ENCODE peak calls at places on chromosome 16, in nine cellular contexts. N is uterus, D is gastrocnemius medialis, Q is heart left ventricle, R is H54, T is endothelial cell of umbilical vein, V is Peyer's patch, S is transverse colon, C is breast epithelium. M is an unnamed sample.

GRCh38 chr16:5073279-5073629 is 1.6 kb downstream of the ALG1 start:
- DNase-seq in S (no peak), C (no peak), V (no peak), T (no peak), N (no peak), D (no peak), Q (no peak), R (no peak), M (no peak)

GRCh38 chr16:12453832-12454231 is 349.9 kb downstream of the CPPED1 start:
- DNase-seq in N (no peak), Q (no peak), D (no peak), C (no peak), T (peak; percentile 21), V (no peak), R (no peak), S (no peak), M (no peak)

GRCh38 chr16:3953728-3954410 is 73.4 kb upstream of the CREBBP start:
- DNase-seq in V (no peak), R (no peak), N (no peak), D (no peak), C (no peak), S (no peak), Q (no peak), T (no peak), M (no peak)

GRCh38 chr16:11554054-11554453 is 32.7 kb downstream of the LITAF start:
- DNase-seq in C (no peak), T (no peak), S (no peak), D (no peak), Q (no peak), N (no peak), V (no peak), R (no peak), M (no peak)

GRCh38 chr16:83717814-83718213 is 90.0 kb upstream of the HSBP1 start:
- DNase-seq in S (no peak), V (no peak), Q (no peak), T (peak; percentile 36), D (no peak), N (no peak), R (peak; percentile 35), C (no peak), M (peak; percentile 37)

GRCh38 chr16:48903054-48903453 is 293.1 kb upstream of the N4BP1 start:
- DNase-seq in Q (no peak), V (no peak), C (no peak), S (no peak), T (no peak), D (no peak), N (no peak), R (no peak), M (peak; percentile 24)

GRCh38 chr16:46962629-46963028 is 10.8 kb downstream of the DNAJA2 start:
- DNase-seq in D (no peak), T (no peak), V (no peak), C (no peak), Q (no peak), N (no peak), S (no peak), R (no peak), M (no peak)

GRCh38 chr16:1433756-1434155 is 2.9 kb downstream of the PERCC1 start:
- DNase-seq in R (no peak), S (no peak), T (no peak), C (no peak), D (no peak), V (no peak), Q (no peak), N (no peak), M (no peak)

GRCh38 chr16:54505479-54506247 is 219.1 kb upstream of the IRX3 start:
- DNase-seq in D (no peak), Q (no peak), T (peak; percentile 17), R (no peak), S (no peak), V (no peak), N (no peak), C (no peak), M (no peak)

GRCh38 chr16:75065149-75065807 is 51.3 kb downstream of the LDHD start:
- DNase-seq in N (no peak), C (no peak), V (no peak), Q (no peak), T (no peak), D (no peak), S (peak; percentile 53), R (no peak), M (no peak)

GRCh38 chr16:70523013-70523620 is at the start of gene COG4:
- DNase-seq in R (peak; percentile 67), V (peak; percentile 83), S (peak; percentile 89), T (no peak), N (peak; percentile 80), C (peak; percentile 86), Q (peak; percentile 89), D (peak; percentile 81), M (peak; percentile 93)
- TF ChIP-seq POLR2A in R (peak; percentile 78), V (peak; percentile 35), S (no peak), T (peak; percentile 83), N (no peak), C (no peak), Q (no peak), D (no peak), M (no peak)

DNA sequence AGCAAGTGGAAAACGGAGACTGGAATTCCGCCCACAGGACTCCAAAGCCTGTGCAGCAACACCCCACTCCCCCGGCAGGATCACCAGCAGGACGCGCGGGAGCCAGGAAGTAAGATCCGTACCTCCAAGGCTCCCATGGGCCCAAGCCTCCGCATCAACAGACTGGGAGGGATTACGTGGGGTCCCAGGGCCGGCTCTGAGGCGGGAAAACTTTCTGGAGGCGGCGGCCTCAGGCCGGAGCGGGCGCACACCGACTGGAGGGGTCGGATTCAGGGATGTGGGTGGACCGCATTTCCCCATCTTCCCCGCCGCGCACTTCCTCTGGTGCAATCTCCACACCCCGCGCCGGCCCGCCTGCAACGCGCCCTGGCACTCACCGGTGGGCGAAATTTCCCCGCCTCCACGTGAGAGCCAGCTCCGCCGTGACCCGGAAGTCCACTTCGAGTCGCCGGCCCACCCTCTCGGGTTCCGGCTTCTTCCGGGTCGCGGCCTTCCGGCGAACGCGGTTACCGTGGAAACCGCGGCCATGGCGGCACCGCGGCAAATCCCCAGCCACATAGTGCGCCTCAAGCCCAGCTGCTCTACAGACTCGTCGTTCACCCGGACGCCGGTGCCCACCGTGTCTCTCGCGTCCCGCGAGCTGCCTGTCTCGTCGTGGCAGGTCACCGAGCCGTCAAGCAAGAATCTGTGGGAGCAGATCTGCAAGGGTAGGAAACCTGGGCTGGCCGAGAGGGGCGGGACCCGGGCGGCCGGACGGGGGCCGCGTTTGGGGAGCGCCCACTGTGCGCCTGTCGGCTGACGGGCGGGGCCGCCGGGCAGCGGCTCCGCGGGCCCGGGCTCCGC is at the start of the genes IQCK and KNOP1:
- DNase-seq in C (peak; percentile 82), R (peak; percentile 94), N (peak; percentile 89), V (peak; percentile 86), D (peak; percentile 83), T (peak; percentile 89), S (peak; percentile 90), Q (peak; percentile 93), M (peak; percentile 94)
- TF ChIP-seq POLR2A in C (peak; percentile 15), R (peak; percentile 78), N (peak; percentile 46), V (peak; percentile 30), D (peak; percentile 56), T (peak; percentile 32), S (peak; percentile 50), Q (peak; percentile 67), M (no peak)

GRCh38 chr16:56649820-56650219 is 1.9 kb upstream of the MT1B start:
- DNase-seq in D (no peak), T (no peak), N (no peak), R (no peak), S (no peak), C (no peak), V (no peak), Q (no peak), M (no peak)

GRCh38 chr16:56645311-56645710 is 6.4 kb upstream of the MT1B start:
- DNase-seq in T (no peak), N (no peak), Q (no peak), R (no peak), S (no peak), D (no peak), V (no peak), C (no peak), M (no peak)

GRCh38 chr16:56645838-56646237 is 5.8 kb upstream of the MT1B start:
- DNase-seq in S (no peak), Q (no peak), C (no peak), D (no peak), N (no peak), T (no peak), R (no peak), V (no peak), M (no peak)

GRCh38 chr16:56649271-56649670 is 2.4 kb upstream of the MT1B start:
- DNase-seq in T (no peak), R (no peak), V (no peak), N (no peak), S (no peak), C (no peak), D (no peak), Q (no peak), M (no peak)

DNA sequence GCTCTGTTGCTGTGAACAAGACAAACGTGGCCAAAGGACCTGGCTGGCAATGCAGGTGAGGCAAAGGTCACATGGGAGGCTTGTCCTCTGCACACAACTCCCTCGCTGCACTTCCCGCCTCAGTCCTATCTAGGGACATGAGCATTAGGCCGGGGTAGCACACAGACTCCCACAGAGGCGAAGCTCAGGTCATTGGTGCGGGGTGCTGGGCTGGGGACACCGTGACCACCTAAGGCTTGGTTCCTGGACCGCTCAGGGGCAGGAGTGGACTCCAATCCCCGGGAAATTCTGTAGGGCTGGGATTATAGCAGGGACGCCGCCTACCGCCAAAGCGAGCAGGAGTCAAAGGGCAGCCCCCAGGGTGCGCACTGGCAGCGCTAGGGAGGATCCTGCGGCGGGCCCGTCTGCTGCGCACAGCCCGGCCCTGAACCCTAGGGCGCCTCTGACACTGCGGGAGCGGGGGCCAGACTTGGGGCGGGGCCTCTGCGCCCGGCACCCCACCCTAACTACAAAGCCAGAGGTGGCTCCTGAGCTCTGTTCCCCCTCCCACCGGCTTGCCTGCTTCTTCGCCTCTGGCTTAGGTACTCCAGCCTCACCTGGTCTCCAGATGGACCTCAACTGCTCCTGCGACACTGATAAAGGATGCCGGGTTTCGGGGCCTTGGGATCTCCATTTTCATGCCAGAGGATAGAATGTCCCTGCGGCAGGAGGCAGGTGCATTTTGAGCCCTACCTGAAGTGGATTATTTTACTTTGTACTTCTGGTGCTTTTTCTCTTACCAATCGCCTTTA is 3.9 kb upstream of the MT1B start:
- DNase-seq in S (peak; percentile 55), C (no peak), T (no peak), N (no peak), Q (no peak), R (no peak), V (no peak), D (no peak), M (peak; percentile 70)
- TF ChIP-seq POLR2A in S (no peak), C (no peak), T (no peak), N (no peak), Q (no peak), R (no peak), V (no peak), D (no peak), M (no peak)

DNA sequence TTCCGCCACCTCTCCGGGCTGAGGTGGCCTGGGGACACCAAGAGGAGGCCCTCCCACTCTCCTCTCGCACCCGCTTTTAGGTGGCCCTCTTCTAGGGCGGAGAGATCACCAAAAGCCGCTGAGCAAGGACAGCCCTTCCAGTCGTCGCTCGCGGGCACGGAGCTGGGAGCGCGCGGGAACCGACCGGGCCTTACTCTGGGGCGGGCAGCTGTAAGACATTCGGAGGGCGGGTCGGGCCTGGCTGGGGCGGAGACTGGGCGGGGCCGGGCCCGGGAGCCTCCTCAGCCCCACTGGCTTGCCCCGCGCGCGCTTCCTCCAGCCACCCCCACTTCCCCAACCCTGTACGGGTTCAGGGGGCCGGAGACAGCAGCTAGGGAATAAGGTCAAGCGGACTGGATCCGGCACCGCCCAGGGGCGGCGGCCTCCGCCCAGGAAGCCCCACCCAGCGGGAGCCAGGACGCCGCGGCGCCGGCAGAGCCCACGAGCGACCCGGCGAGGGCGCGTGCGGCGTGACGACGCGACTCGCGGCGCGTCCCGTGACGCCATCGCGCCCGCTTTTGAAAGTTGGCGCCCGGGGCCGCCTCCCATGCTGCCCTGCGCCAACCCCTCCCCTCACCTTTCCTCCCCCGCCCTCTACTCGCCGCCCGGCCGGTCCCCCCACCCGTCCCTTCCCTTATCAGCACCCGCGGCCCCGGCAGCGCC is 351 bp upstream of the CTCF start:
- DNase-seq in Q (peak; percentile 98), D (peak; percentile 96), T (peak; percentile 96), C (peak; percentile 95), R (peak; percentile 81), V (peak; percentile 96), S (peak; percentile 97), N (peak; percentile 95), M (peak; percentile 98)
- TF ChIP-seq POLR2A in Q (peak; percentile 71), D (peak; percentile 73), T (peak; percentile 81), C (no peak), R (peak; percentile 71), V (peak; percentile 84), S (peak; percentile 68), N (peak; percentile 61), M (peak; percentile 33)